ENCODE peak calls at places on chromosome 7, in four cellular contexts. Z is transverse colon, X is K562, E is H1. W is an unnamed sample.

GRCh38 chr7:130419652-130420051 is 21.2 kb downstream of the CEP41 start:
- DNase-seq in X (no peak), Z (no peak), E (no peak), W (no peak)

GRCh38 chr7:44534501-44534900 is 6.6 kb downstream of the NPC1L1 start:
- DNase-seq in E (peak), Z (peak), X (peak), W (peak)

GRCh38 chr7:115146148-115146547 is 224.3 kb downstream of the MDFIC start:
- DNase-seq in X (no peak), Z (no peak), E (no peak), W (no peak)

GRCh38 chr7:100475549-100475948 is 3.5 kb downstream of the TSC22D4 start:
- DNase-seq in Z (no peak), X (peak), E (no peak), W (no peak)

GRCh38 chr7:43700059-43700501 is 29.2 kb downstream of the COA1 start:
- DNase-seq in E (no peak), Z (no peak), X (peak), W (no peak)

GRCh38 chr7:46932656-46933424 is 649.1 kb downstream of the TNS3 start:
- DNase-seq in X (no peak), E (no peak), Z (no peak), W (no peak)

GRCh38 chr7:98284335-98285036 is 3.0 kb downstream of the BRI3 start:
- DNase-seq in X (no peak), E (no peak), Z (peak), W (no peak)

GRCh38 chr7:122602800-122603199 is 96.1 kb downstream of the RNF133 start:
- DNase-seq in X (no peak), Z (no peak), E (no peak), W (no peak)

GRCh38 chr7:108384721-108385483 is 71.3 kb downstream of the NRCAM start:
- DNase-seq in Z (no peak), X (peak), E (no peak), W (no peak)

GRCh38 chr7:47326220-47326619 is 255.7 kb downstream of the TNS3 start:
- DNase-seq in E (no peak), X (no peak), Z (no peak), W (no peak)

GRCh38 chr7:24318326-24318725 is 34.3 kb downstream of the NPY start:
- DNase-seq in Z (no peak), X (peak), E (peak), W (peak)

GRCh38 chr7:16178069-16178468 is 243.3 kb downstream of the CRPPA start:
- DNase-seq in Z (no peak), E (no peak), X (no peak), W (no peak)

GRCh38 chr7:137715546-137715945 is 131.2 kb downstream of the DGKI start:
- DNase-seq in X (no peak), Z (no peak), E (no peak), W (no peak)

DNA sequence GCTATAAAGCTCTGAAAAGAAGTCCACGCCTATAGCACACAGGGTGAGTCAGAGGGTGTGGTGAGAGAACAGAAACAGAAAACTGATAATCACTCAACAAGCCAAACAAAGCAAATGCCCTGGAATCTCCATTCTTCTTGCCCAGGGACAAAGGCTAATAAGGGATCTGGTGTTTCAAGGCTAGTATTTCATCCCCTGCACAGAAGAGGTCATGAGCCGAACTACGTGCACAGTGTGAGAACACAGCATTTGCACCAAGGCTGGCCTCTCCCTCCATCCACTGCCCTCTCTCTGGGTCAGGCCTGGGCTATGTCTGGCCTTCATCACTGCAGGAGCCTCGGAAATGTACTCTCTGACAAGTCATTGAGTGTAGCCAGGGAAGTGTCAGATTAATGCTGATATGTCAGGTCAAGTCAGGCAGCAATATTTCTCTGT is 42.7 kb downstream of the PRR15 start:
- DNase-seq in Z (peak), E (no peak), X (peak), W (no peak)
- TF ChIP-seq POLR2AphosphoS5 in Z (peak), E (no peak), X (no peak), W (no peak)

DNA sequence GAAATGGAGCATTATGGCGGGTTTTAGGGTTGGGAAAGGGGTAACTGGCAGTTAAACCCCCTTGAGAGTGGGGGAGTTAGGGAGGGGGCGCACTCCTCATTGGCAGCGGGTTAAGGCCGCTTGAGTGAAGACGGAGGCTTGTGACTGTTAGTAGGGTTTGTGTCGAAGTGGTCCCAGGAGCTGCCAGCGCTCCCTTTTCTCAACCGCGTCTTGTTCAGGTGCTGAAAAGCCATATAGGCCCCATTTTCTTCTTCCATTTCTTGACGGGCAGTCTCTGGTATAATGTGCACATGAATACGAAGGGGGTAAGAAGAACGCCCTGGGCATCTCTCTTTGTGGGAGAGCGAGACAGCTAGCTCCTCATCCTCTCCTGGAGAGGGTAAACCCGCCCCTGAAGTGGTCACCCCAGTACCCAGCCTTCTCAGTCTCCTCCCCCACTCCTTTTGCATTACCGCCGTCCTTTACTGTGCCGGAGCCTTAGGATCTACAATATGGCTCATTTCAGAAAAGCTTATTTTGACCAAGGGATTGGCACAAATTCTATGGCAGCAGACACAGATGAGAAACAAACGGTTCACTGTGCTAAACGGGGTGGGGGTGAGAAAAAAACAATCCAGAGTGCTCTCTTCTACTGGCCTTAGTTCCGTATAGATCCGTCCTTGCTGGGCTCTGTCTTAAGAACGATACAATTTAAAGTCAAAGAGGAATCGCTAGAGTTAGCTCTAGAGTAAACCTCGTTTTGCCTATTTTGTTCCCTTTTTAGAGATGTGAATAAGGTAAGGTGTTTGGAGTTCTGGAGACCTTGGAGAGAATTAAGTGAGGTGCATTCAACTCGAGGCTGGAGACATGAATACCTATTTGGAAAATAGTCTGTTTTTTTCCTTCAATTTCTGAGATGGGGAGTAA is 973 bp downstream of the KMT2E start:
- DNase-seq in X (peak), E (no peak), Z (peak), W (peak)
- TF ChIP-seq POLR2A in X (peak), E (peak), Z (peak), W (peak)

GRCh38 chr7:132480534-132480933 is 95.7 kb downstream of the PLXNA4 start:
- DNase-seq in X (no peak), E (no peak), Z (no peak), W (no peak)

GRCh38 chr7:132475037-132475668 is 101.1 kb downstream of the PLXNA4 start:
- DNase-seq in Z (no peak), X (no peak), E (no peak), W (no peak)

GRCh38 chr7:132476541-132476940 is 99.7 kb downstream of the PLXNA4 start:
- DNase-seq in E (no peak), Z (no peak), X (no peak), W (no peak)

GRCh38 chr7:132472463-132473120 is 103.7 kb downstream of the PLXNA4 start:
- DNase-seq in X (no peak), Z (no peak), E (no peak), W (no peak)

DNA sequence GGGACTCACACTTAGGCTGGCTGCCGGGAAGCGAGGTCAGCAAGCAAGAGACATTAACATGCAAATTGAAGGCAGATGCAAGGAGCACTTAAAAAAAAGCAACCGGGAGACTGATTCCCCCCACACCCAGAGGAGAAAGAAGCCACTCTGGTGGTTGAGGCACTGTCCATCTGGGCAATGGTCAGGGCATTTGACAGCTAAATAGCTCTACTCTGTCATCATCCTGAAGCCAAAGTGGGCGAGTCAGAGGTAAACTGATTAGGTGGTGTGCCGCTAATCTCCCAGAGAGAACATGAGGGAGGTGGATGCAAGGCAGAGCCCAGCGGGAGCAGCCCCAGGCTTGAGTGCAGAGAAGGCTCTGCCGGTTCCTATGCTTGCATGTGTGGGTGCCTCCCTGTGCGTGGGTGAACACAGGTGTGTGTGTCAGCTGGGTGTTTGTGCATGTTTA is 100.6 kb downstream of the PLXNA4 start:
- DNase-seq in E (no peak), X (no peak), Z (no peak), W (no peak)
- TF ChIP-seq POLR2AphosphoS5 in E (no peak), X (no peak), Z (no peak), W (no peak)

GRCh38 chr7:105713488-105714465 is 132.5 kb upstream of the EFCAB10 start:
- DNase-seq in E (no peak), Z (no peak), X (no peak), W (no peak)
- TF ChIP-seq POLR2A in E (no peak), Z (no peak), X (no peak), W (no peak)

GRCh38 chr7:36088966-36089365 is 64.1 kb upstream of the EEPD1 start:
- DNase-seq in E (no peak), X (no peak), Z (no peak), W (no peak)

GRCh38 chr7:36088553-36088952 is 64.5 kb upstream of the EEPD1 start:
- DNase-seq in E (no peak), X (no peak), Z (no peak), W (no peak)

GRCh38 chr7:36090976-36091375 is 62.1 kb upstream of the EEPD1 start:
- DNase-seq in X (no peak), Z (no peak), E (no peak), W (no peak)

GRCh38 chr7:36091571-36092176 is 61.4 kb upstream of the EEPD1 start:
- DNase-seq in Z (no peak), X (no peak), E (no peak), W (no peak)

GRCh38 chr7:36092221-36092771 is 60.8 kb upstream of the EEPD1 start:
- DNase-seq in X (peak), Z (no peak), E (no peak), W (no peak)
- TF ChIP-seq POLR2AphosphoS5 in X (peak), Z (no peak), E (no peak), W (no peak)